ENCODE peak calls at places on chromosomes 6 and 20, in seven cellular contexts. K is heart right ventricle, S is lower lobe of right lung, O is AG10803, L is foreskin fibroblast, D is PC-3, I is mammary epithelial cell. N is an unnamed sample.

GRCh38 chr6:138446821-138447220 is 42.8 kb downstream of the HEBP2 start:
- DNase-seq in K (no peak), O (no peak), D (no peak), S (no peak), I (no peak), L (no peak), N (no peak)

GRCh38 chr6:81766482-81767069 is 14.1 kb upstream of the TENT5A start:
- DNase-seq in I (peak), O (peak), L (peak), S (no peak), K (no peak), D (peak), N (peak)

GRCh38 chr6:158324136-158324535 is 11.9 kb downstream of the TULP4 start:
- DNase-seq in L (peak), I (no peak), D (no peak), O (peak), K (no peak), S (no peak), N (no peak)

GRCh38 chr6:39979461-39980328 is 45.4 kb upstream of the MOCS1 start:
- DNase-seq in K (no peak), D (no peak), O (no peak), S (no peak), L (no peak), I (no peak), N (peak)

GRCh38 chr20:34112600-34113061 is 588 bp upstream of the EIF2S2 start:
- DNase-seq in L (peak), O (peak), I (no peak), K (no peak), D (no peak), S (no peak), N (peak)

GRCh38 chr20:258963-259362 is 1.4 kb downstream of the DEFB132 start:
- DNase-seq in I (no peak), L (no peak), S (no peak), K (no peak), O (peak), D (peak), N (no peak)

GRCh38 chr20:61797200-61797599 is 268.5 kb downstream of the TAF4 start:
- DNase-seq in S (peak), L (no peak), K (no peak), D (no peak), O (no peak), I (no peak), N (no peak)

GRCh38 chr6:15500901-15501805 is 161.7 kb downstream of the DTNBP1 start:
- DNase-seq in I (no peak), S (no peak), D (no peak), O (no peak), L (no peak), K (no peak), N (peak)

GRCh38 chr20:35972445-35972844 is 4.1 kb downstream of the CNBD2 start:
- DNase-seq in S (no peak), O (peak), D (no peak), L (no peak), I (no peak), K (no peak), N (no peak)

GRCh38 chr6:106087548-106088325 is 1.6 kb downstream of the PRDM1 start:
- DNase-seq in K (no peak), D (peak), S (no peak), O (peak), I (peak), L (peak), N (no peak)
- H3K4me3 ChIP-seq in K (peak), D (peak), S (peak), O (peak), I (peak), L (peak), N (no peak)

GRCh38 chr20:4774209-4774608 is 52.5 kb downstream of the PRND start:
- DNase-seq in S (no peak), O (peak), D (no peak), K (no peak), I (no peak), L (no peak), N (no peak)
- H3K4me3 ChIP-seq in S (no peak), O (no peak), D (no peak), K (no peak), I (no peak), L (no peak), N (no peak)

GRCh38 chr20:47782091-47782490 is 3.2 kb downstream of the SULF2 start:
- DNase-seq in K (no peak), O (no peak), I (no peak), S (no peak), D (no peak), L (no peak), N (no peak)
- H3K4me3 ChIP-seq in K (no peak), O (no peak), I (no peak), S (no peak), D (no peak), L (no peak), N (no peak)

DNA sequence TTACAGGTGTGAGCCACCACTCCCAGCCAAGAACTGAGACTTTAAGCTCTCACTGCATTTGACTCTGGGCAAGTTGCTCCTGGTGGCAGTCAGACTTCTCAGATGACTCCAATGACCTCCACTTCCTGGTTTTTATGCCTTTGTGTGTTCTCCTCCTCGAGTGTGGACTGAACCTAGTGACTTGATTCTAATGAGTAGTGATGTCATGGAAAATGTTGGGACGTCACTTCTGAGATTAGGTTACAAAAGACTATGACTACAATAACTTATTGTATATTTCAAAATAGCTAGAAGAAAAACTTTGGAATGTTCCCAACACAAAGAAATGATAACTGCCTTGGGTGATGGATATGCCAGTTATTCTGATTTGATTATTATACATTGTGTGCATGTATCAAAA is 12.0 kb downstream of the SPINT3 start:
- DNase-seq in I (no peak), O (no peak), L (no peak), D (peak), K (no peak), S (no peak), N (no peak)
- H3K4me3 ChIP-seq in I (no peak), O (no peak), L (no peak), D (no peak), K (no peak), S (no peak), N (no peak)

DNA sequence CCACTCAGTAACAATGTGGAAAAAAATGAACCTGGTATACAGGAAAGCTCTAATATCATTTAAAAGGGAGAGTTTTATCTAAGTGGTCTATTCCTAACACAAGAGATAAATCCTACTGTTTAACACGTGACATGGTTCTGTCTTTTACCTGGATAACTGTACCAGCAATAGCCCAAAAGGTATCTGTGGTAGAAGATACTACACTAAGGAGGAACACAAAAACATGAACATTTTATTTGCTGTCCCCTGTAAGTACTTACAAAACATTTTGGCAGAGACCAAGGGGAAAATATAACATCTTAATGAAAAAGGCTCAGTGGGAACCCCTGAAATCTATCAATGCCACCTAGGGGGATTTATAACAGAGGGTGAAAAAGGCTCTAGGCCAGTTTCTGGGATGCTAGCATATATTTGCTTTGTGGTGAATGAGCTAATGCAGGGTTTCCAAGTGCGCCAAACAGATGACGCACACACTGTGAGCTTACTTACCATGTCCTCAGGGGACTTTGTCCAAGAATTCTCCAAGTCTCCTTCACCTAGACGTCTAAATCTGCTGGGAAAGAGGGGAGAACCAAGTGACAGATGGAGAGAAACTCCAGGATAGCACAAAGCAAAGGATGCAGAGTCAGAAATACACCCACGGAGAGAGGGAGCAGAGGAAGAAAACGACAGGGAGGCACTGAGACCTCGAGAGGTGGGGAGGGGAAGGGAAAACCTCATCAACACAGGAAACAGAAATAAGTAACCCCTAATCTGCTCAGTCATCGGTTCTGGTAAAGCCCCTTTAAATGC is 147.9 kb upstream of the PRND start:
- DNase-seq in S (no peak), K (no peak), O (peak), D (peak), I (no peak), L (peak), N (no peak)
- H3K4me3 ChIP-seq in S (no peak), K (no peak), O (peak), D (peak), I (no peak), L (no peak), N (no peak)

DNA sequence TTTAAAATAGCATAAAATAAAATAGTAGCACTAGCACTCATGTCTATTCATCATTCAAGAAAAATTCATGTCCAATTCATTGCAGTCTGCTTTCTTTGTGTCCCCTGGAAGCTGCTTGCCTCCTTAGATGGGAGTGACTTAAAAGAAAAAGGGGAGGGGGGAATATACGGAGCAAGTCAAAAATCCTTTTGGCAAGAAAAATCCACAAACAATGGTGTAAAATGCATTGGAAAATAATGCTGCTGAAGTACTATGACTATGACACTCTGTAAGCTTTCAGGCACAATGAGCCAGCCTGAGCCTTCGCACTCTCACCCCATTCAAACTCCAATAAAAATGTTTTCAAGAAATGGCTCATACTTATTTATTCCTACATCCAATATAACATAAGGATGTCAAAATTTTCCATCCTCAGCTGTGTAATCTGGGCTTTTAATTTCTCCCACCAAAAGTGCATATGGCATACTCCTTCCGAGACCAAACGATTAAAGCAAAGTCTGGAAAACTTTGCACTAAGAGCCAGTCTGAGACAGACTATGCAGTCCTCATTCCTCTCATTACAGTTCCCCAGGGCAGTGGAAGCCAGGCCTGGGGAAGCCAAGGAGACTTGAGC is 798 bp downstream of the NEDD9 start:
- DNase-seq in L (peak), K (peak), S (no peak), I (no peak), O (no peak), D (peak), N (no peak)
- H3K4me3 ChIP-seq in L (peak), K (peak), S (peak), I (peak), O (peak), D (peak), N (peak)

GRCh38 chr20:19735446-19735845 is 22.6 kb upstream of the RIN2 start:
- DNase-seq in S (no peak), I (peak), K (peak), L (peak), D (peak), O (peak), N (peak)
- H3K4me3 ChIP-seq in S (no peak), I (no peak), K (no peak), L (no peak), D (peak), O (no peak), N (no peak)

GRCh38 chr6:169450097-169450496 is 196.5 kb upstream of the THBS2 start:
- DNase-seq in I (no peak), L (no peak), S (no peak), K (no peak), D (no peak), O (no peak), N (no peak)
- H3K4me3 ChIP-seq in I (no peak), L (no peak), S (peak), K (no peak), D (no peak), O (no peak), N (no peak)

DNA sequence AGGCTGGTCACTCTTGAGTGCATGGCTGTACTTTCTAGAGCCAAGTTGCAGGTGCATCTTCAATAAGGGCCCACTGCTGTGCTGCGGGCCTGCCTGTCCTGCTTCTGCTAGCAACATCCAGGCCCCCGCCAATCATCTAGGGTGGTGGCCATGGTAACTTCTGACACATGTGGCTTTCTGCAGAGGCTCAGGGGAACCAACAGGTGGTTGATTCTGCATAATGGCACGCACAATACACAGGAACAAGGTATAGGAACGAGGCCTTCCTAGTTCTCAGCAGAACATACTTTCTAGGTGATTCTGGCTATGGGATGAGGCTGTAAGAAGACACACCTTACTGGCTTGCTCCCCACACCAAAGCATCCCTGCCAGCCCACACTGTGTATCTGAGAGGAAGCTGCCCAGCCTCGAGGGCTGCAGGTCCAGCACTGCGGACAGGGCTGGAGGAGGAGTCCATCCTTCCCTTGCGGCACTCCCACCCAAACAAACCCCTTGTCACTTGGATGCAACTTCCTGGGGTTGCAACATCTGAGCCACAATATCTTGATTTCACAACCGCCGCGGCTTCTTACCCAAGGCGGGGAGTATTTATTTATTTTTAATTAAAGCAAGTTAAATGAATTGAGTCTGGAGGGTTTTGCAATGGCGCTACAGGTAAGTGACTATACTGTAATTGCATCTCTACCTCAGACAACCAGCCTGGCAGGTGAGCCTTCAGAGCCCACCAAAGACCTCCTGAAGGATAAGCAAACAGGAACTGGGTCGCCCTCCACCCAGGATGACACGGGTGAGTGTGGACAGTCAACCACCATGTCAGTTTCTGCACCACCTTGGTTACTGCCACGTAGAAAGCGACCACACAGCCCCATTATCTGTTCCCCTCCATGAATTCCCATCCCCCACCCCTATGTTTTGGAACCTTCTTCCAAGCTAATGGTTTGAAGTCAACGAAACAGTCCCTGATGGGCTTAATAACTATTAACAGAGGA is 49.6 kb downstream of the SULF2 start:
- DNase-seq in S (peak), I (no peak), K (peak), L (no peak), O (peak), D (no peak), N (no peak)
- H3K4me3 ChIP-seq in S (no peak), I (no peak), K (no peak), L (no peak), O (no peak), D (no peak), N (no peak)

GRCh38 chr6:14489445-14489844 is 371.9 kb downstream of the CD83 start:
- DNase-seq in S (no peak), I (no peak), K (no peak), L (no peak), D (no peak), O (no peak), N (no peak)
- H3K4me3 ChIP-seq in S (no peak), I (no peak), K (no peak), L (no peak), D (no peak), O (no peak), N (no peak)

N was measured in lower leg skin.